ENCODE peak calls at places on chromosome 19, in six cellular contexts. J is fibroblast of mammary gland, E is AG08395, C is hepatic stellate cell, L is mesendoderm, I is epithelial cell of esophagus. D is an unnamed sample.

GRCh38 chr19:6023936-6024335 is 46.0 kb upstream of the RANBP3 start:
- DNase-seq in J (no peak), E (no peak), C (no peak), L (no peak), I (no peak), D (no peak)

GRCh38 chr19:38975861-38976271 is 324 bp upstream of the FBXO17 start:
- DNase-seq in J (peak), E (no peak), C (no peak), L (peak), I (peak), D (no peak)

GRCh38 chr19:401836-402535 is 7.0 kb downstream of the C2CD4C start:
- DNase-seq in J (no peak), E (no peak), C (no peak), L (no peak), I (no peak), D (no peak)

GRCh38 chr19:14002571-14003278 is 3.4 kb downstream of the RFX1 start:
- DNase-seq in J (no peak), E (peak), C (no peak), L (no peak), I (no peak), D (no peak)

GRCh38 chr19:6062274-6062673 is 48.0 kb downstream of the RFX2 start:
- DNase-seq in J (peak), E (peak), C (no peak), L (no peak), I (no peak), D (no peak)

GRCh38 chr19:33879818-33880575 is 83.3 kb downstream of the KCTD15 start:
- DNase-seq in J (no peak), E (no peak), C (no peak), L (no peak), I (no peak), D (no peak)

GRCh38 chr19:31074751-31075150 is 274.5 kb downstream of the TSHZ3 start:
- DNase-seq in J (no peak), E (no peak), C (no peak), L (no peak), I (no peak), D (no peak)

GRCh38 chr19:656751-657559 is 6.1 kb downstream of the RNF126 start:
- DNase-seq in J (no peak), E (no peak), C (no peak), L (no peak), I (no peak), D (no peak)

GRCh38 chr19:31255863-31256600 is 93.2 kb downstream of the TSHZ3 start:
- DNase-seq in J (no peak), E (no peak), C (no peak), L (no peak), I (peak), D (peak)

GRCh38 chr19:1001538-1002166 is 1.4 kb downstream of the GRIN3B start:
- DNase-seq in J (no peak), E (peak), C (peak), L (peak), I (peak), D (no peak)

GRCh38 chr19:8302357-8302691 is 5.8 kb downstream of the CD320 start:
- DNase-seq in J (no peak), E (no peak), C (no peak), L (no peak), I (no peak), D (no peak)

GRCh38 chr19:45076851-45077730 is 813 bp upstream of the ZNF296 start:
- DNase-seq in J (no peak), E (no peak), C (no peak), L (no peak), I (no peak), D (no peak)

GRCh38 chr19:38852231-38853044 is 2.7 kb upstream of the HNRNPL start:
- DNase-seq in J (peak), E (peak), C (peak), L (peak), I (peak), D (peak)

GRCh38 chr19:33410915-33411401 is 37.4 kb downstream of the CEBPG start:
- DNase-seq in J (no peak), E (no peak), C (no peak), L (no peak), I (no peak), D (no peak)

GRCh38 chr19:860481-861098 is 1.1 kb downstream of the CFD start:
- DNase-seq in J (peak), E (peak), C (peak), L (peak), I (peak), D (peak)

GRCh38 chr19:46602392-46603194 is 1.5 kb downstream of the CALM3 start:
- DNase-seq in J (no peak), E (no peak), C (peak), L (no peak), I (no peak), D (no peak)

GRCh38 chr19:27896091-27896490 is 1316.9 kb downstream of the UQCRFS1 start:
- DNase-seq in J (no peak), E (no peak), C (no peak), L (no peak), I (no peak), D (no peak)

GRCh38 chr19:47284324-47284899 is 9.7 kb downstream of the INAFM1 start:
- DNase-seq in J (peak), E (peak), C (no peak), L (peak), I (peak), D (peak)

GRCh38 chr19:19595171-19595701 is 23.3 kb downstream of the PBX4 start:
- DNase-seq in J (peak), E (peak), C (no peak), L (no peak), I (peak), D (no peak)

GRCh38 chr19:10111405-10111811 is at the start of gene P2RY11:
- DNase-seq in J (no peak), E (no peak), C (no peak), L (no peak), I (no peak), D (no peak)

GRCh38 chr19:50198431-50199253 is 4.8 kb upstream of the MYH14 start:
- DNase-seq in J (no peak), E (no peak), C (no peak), L (no peak), I (no peak), D (no peak)

GRCh38 chr19:8025321-8025720 is 19.9 kb upstream of the ELAVL1 start:
- DNase-seq in J (no peak), E (no peak), C (no peak), L (peak), I (no peak), D (no peak)

GRCh38 chr19:8611391-8611883 is 922 bp upstream of the ADAMTS10 start:
- DNase-seq in J (no peak), E (no peak), C (no peak), L (peak), I (no peak), D (no peak)

GRCh38 chr19:28213476-28214082 is 999.4 kb downstream of the UQCRFS1 start:
- DNase-seq in J (peak), E (no peak), C (no peak), L (peak), I (no peak), D (no peak)

GRCh38 chr19:52963229-52963760 is 614 bp upstream of the ZNF816 start:
- DNase-seq in J (no peak), E (peak), C (peak), L (no peak), I (no peak), D (no peak)

GRCh38 chr19:13978721-13979191 is 26.4 kb downstream of the DCAF15 start:
- DNase-seq in J (no peak), E (peak), C (no peak), L (no peak), I (no peak), D (no peak)